ENCODE peak calls at places on chromosomes 2 and 18, in seven cellular contexts. One of them, this sample, is unnamed.

GRCh38 chr2:236550701-236551465 is 18.7 kb upstream of the ACKR3 start:
- DNase-seq in dorsolateral prefrontal cortex: no peak
- DNase-seq in mammary epithelial cell: no peak
- DNase-seq in lower lobe of right lung: no peak
- DNase-seq in MM.1S: peak
- DNase-seq in PC-9: no peak
- DNase-seq in WERI-Rb-1: no peak
- DNase-seq in this sample: no peak

GRCh38 chr18:21264651-21265050 is 22.6 kb downstream of the GREB1L start:
- DNase-seq in mammary epithelial cell: peak
- DNase-seq in WERI-Rb-1: no peak
- DNase-seq in dorsolateral prefrontal cortex: no peak
- DNase-seq in PC-9: peak
- DNase-seq in MM.1S: no peak
- DNase-seq in lower lobe of right lung: no peak
- DNase-seq in this sample: peak

GRCh38 chr18:43396266-43396665 is 119.0 kb upstream of the SYT4 start:
- DNase-seq in PC-9: no peak
- DNase-seq in MM.1S: peak
- DNase-seq in dorsolateral prefrontal cortex: no peak
- DNase-seq in mammary epithelial cell: no peak
- DNase-seq in lower lobe of right lung: no peak
- DNase-seq in WERI-Rb-1: no peak
- DNase-seq in this sample: peak

GRCh38 chr2:149735237-149735958 is 147.8 kb upstream of the MMADHC start:
- DNase-seq in dorsolateral prefrontal cortex: no peak
- DNase-seq in MM.1S: no peak
- DNase-seq in mammary epithelial cell: no peak
- DNase-seq in WERI-Rb-1: no peak
- DNase-seq in PC-9: no peak
- DNase-seq in lower lobe of right lung: no peak
- DNase-seq in this sample: peak

GRCh38 chr18:61085036-61085435 is 248.2 kb upstream of the CDH20 start:
- DNase-seq in mammary epithelial cell: peak
- DNase-seq in MM.1S: no peak
- DNase-seq in PC-9: no peak
- DNase-seq in lower lobe of right lung: no peak
- DNase-seq in dorsolateral prefrontal cortex: no peak
- DNase-seq in WERI-Rb-1: no peak
- DNase-seq in this sample: no peak

GRCh38 chr2:231211461-231211860 is 13.0 kb downstream of the ARMC9 start:
- DNase-seq in PC-9: no peak
- DNase-seq in WERI-Rb-1: no peak
- DNase-seq in mammary epithelial cell: no peak
- DNase-seq in dorsolateral prefrontal cortex: no peak
- DNase-seq in lower lobe of right lung: no peak
- DNase-seq in MM.1S: no peak
- DNase-seq in this sample: no peak

GRCh38 chr18:76457475-76457874 is 37.6 kb downstream of the ZNF516 start:
- DNase-seq in dorsolateral prefrontal cortex: no peak
- DNase-seq in PC-9: no peak
- DNase-seq in mammary epithelial cell: no peak
- DNase-seq in WERI-Rb-1: no peak
- DNase-seq in lower lobe of right lung: no peak
- DNase-seq in MM.1S: no peak
- DNase-seq in this sample: no peak

GRCh38 chr18:59249186-59249774 is 24.0 kb downstream of the RAX start:
- DNase-seq in WERI-Rb-1: peak
- DNase-seq in MM.1S: peak
- DNase-seq in mammary epithelial cell: peak
- DNase-seq in dorsolateral prefrontal cortex: no peak
- DNase-seq in PC-9: peak
- DNase-seq in lower lobe of right lung: no peak
- DNase-seq in this sample: peak

GRCh38 chr2:40049782-40050181 is 270.7 kb upstream of the THUMPD2 start:
- DNase-seq in mammary epithelial cell: no peak
- DNase-seq in dorsolateral prefrontal cortex: no peak
- DNase-seq in WERI-Rb-1: no peak
- DNase-seq in PC-9: no peak
- DNase-seq in MM.1S: no peak
- DNase-seq in lower lobe of right lung: no peak
- DNase-seq in this sample: no peak

GRCh38 chr18:40382191-40382590 is 1572.8 kb upstream of the PIK3C3 start:
- DNase-seq in MM.1S: no peak
- DNase-seq in PC-9: no peak
- DNase-seq in WERI-Rb-1: no peak
- DNase-seq in dorsolateral prefrontal cortex: no peak
- DNase-seq in mammary epithelial cell: no peak
- DNase-seq in lower lobe of right lung: no peak
- DNase-seq in this sample: no peak

GRCh38 chr2:136137982-136138381 is 20.0 kb upstream of the CXCR4 start:
- DNase-seq in lower lobe of right lung: no peak
- DNase-seq in dorsolateral prefrontal cortex: no peak
- DNase-seq in mammary epithelial cell: no peak
- DNase-seq in MM.1S: no peak
- DNase-seq in WERI-Rb-1: no peak
- DNase-seq in PC-9: no peak
- DNase-seq in this sample: no peak

GRCh38 chr2:200695178-200695930 is 109.5 kb downstream of the AOX1 start:
- DNase-seq in dorsolateral prefrontal cortex: no peak
- DNase-seq in PC-9: no peak
- DNase-seq in MM.1S: no peak
- DNase-seq in mammary epithelial cell: no peak
- DNase-seq in WERI-Rb-1: no peak
- DNase-seq in lower lobe of right lung: peak
- DNase-seq in this sample: no peak
- H3K4me3 ChIP-seq in dorsolateral prefrontal cortex: no peak
- H3K4me3 ChIP-seq in PC-9: no peak
- H3K4me3 ChIP-seq in MM.1S: no peak
- H3K4me3 ChIP-seq in mammary epithelial cell: no peak
- H3K4me3 ChIP-seq in WERI-Rb-1: no peak
- H3K4me3 ChIP-seq in lower lobe of right lung: no peak
- H3K4me3 ChIP-seq in this sample: no peak

DNA sequence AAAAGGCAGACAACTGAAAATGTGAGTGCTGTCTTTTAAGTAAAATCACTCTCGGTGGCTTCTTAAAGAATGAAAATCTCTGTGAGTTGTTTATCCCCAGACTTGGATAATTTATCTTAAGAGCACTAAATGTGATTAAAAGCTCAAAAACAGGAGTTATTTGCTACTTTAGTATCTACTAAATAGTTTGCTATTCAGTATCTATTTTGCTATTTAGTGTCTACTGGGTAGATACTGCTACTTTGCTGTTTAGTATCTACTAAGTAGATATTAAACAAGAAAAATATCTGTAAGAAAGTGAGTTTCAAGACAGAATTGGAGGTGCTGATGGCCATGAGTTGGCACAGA is 1.4 kb upstream of the KCNG3 start:
- DNase-seq in mammary epithelial cell: no peak
- DNase-seq in PC-9: no peak
- DNase-seq in dorsolateral prefrontal cortex: no peak
- DNase-seq in lower lobe of right lung: no peak
- DNase-seq in WERI-Rb-1: no peak
- DNase-seq in MM.1S: no peak
- DNase-seq in this sample: no peak
- TF ChIP-seq CTCF in mammary epithelial cell: no peak
- TF ChIP-seq CTCF in PC-9: peak
- TF ChIP-seq CTCF in dorsolateral prefrontal cortex: peak
- TF ChIP-seq CTCF in lower lobe of right lung: peak
- TF ChIP-seq CTCF in WERI-Rb-1: no peak
- TF ChIP-seq CTCF in MM.1S: no peak
- TF ChIP-seq CTCF in this sample: no peak

GRCh38 chr2:217685255-217685605 is 317.6 kb downstream of the TNS1 start:
- DNase-seq in dorsolateral prefrontal cortex: no peak
- DNase-seq in mammary epithelial cell: peak
- DNase-seq in WERI-Rb-1: peak
- DNase-seq in PC-9: peak
- DNase-seq in MM.1S: no peak
- DNase-seq in lower lobe of right lung: peak
- DNase-seq in this sample: peak
- H3K4me3 ChIP-seq in dorsolateral prefrontal cortex: no peak
- H3K4me3 ChIP-seq in mammary epithelial cell: no peak
- H3K4me3 ChIP-seq in WERI-Rb-1: no peak
- H3K4me3 ChIP-seq in PC-9: no peak
- H3K4me3 ChIP-seq in MM.1S: no peak
- H3K4me3 ChIP-seq in lower lobe of right lung: no peak
- H3K4me3 ChIP-seq in this sample: no peak

GRCh38 chr18:7567487-7568425 is 640 bp downstream of the PTPRM start:
- DNase-seq in lower lobe of right lung: peak
- DNase-seq in dorsolateral prefrontal cortex: peak
- DNase-seq in mammary epithelial cell: peak
- DNase-seq in PC-9: peak
- DNase-seq in WERI-Rb-1: peak
- DNase-seq in MM.1S: peak
- DNase-seq in this sample: peak
- TF ChIP-seq CTCF in lower lobe of right lung: no peak
- TF ChIP-seq CTCF in dorsolateral prefrontal cortex: no peak
- TF ChIP-seq CTCF in mammary epithelial cell: no peak
- TF ChIP-seq CTCF in PC-9: no peak
- TF ChIP-seq CTCF in WERI-Rb-1: no peak
- TF ChIP-seq CTCF in MM.1S: no peak
- TF ChIP-seq CTCF in this sample: no peak

GRCh38 chr18:35974181-35974580 is 1.7 kb downstream of the RMP24 start:
- DNase-seq in MM.1S: no peak
- DNase-seq in dorsolateral prefrontal cortex: no peak
- DNase-seq in WERI-Rb-1: no peak
- DNase-seq in PC-9: no peak
- DNase-seq in lower lobe of right lung: no peak
- DNase-seq in mammary epithelial cell: no peak
- DNase-seq in this sample: no peak

GRCh38 chr18:35971661-35972196 is 750 bp upstream of the RMP24 start:
- DNase-seq in lower lobe of right lung: no peak
- DNase-seq in dorsolateral prefrontal cortex: no peak
- DNase-seq in MM.1S: no peak
- DNase-seq in WERI-Rb-1: no peak
- DNase-seq in mammary epithelial cell: no peak
- DNase-seq in PC-9: no peak
- DNase-seq in this sample: no peak

GRCh38 chr18:35972197-35973000 is at the start of gene RMP24:
- DNase-seq in WERI-Rb-1: peak
- DNase-seq in PC-9: peak
- DNase-seq in MM.1S: peak
- DNase-seq in dorsolateral prefrontal cortex: peak
- DNase-seq in mammary epithelial cell: peak
- DNase-seq in lower lobe of right lung: peak
- DNase-seq in this sample: peak

GRCh38 chr18:35969676-35970075 is 2.8 kb upstream of the RMP24 start:
- DNase-seq in PC-9: no peak
- DNase-seq in WERI-Rb-1: no peak
- DNase-seq in dorsolateral prefrontal cortex: no peak
- DNase-seq in MM.1S: no peak
- DNase-seq in lower lobe of right lung: no peak
- DNase-seq in mammary epithelial cell: peak
- DNase-seq in this sample: no peak

GRCh38 chr18:35973650-35974049 is 1.2 kb downstream of the RMP24 start:
- DNase-seq in MM.1S: no peak
- DNase-seq in dorsolateral prefrontal cortex: no peak
- DNase-seq in WERI-Rb-1: no peak
- DNase-seq in mammary epithelial cell: no peak
- DNase-seq in lower lobe of right lung: no peak
- DNase-seq in PC-9: no peak
- DNase-seq in this sample: no peak
- H3K4me3 ChIP-seq in MM.1S: peak
- H3K4me3 ChIP-seq in dorsolateral prefrontal cortex: peak
- H3K4me3 ChIP-seq in WERI-Rb-1: peak
- H3K4me3 ChIP-seq in mammary epithelial cell: peak
- H3K4me3 ChIP-seq in lower lobe of right lung: peak
- H3K4me3 ChIP-seq in PC-9: peak
- H3K4me3 ChIP-seq in this sample: peak

GRCh38 chr2:86487062-86487461 is 45.9 kb downstream of the KDM3A start:
- DNase-seq in mammary epithelial cell: no peak
- DNase-seq in MM.1S: no peak
- DNase-seq in dorsolateral prefrontal cortex: no peak
- DNase-seq in WERI-Rb-1: no peak
- DNase-seq in lower lobe of right lung: no peak
- DNase-seq in PC-9: no peak
- DNase-seq in this sample: no peak
- TF ChIP-seq CTCF in mammary epithelial cell: no peak
- TF ChIP-seq CTCF in MM.1S: no peak
- TF ChIP-seq CTCF in dorsolateral prefrontal cortex: no peak
- TF ChIP-seq CTCF in WERI-Rb-1: no peak
- TF ChIP-seq CTCF in lower lobe of right lung: no peak
- TF ChIP-seq CTCF in PC-9: no peak
- TF ChIP-seq CTCF in this sample: no peak